ENCODE peak calls at places on chromosomes 13 and 19, in four cellular contexts. Z, T, H and N are unnamed samples.

GRCh38 chr13:34347784-34348573 is 530.0 kb downstream of the RFC3 start:
- DNase-seq in Z (no peak), T (no peak), H (peak), N (no peak)

GRCh38 chr13:46181799-46182490 is at the start of gene LCP1:
- DNase-seq in Z (no peak), T (peak), H (no peak), N (no peak)

GRCh38 chr13:24459234-24459633 is 53.3 kb downstream of the PARP4 start:
- DNase-seq in Z (peak), T (no peak), H (no peak), N (peak)

GRCh38 chr19:28934626-28935025 is 278.3 kb downstream of the UQCRFS1 start:
- DNase-seq in Z (peak), T (no peak), H (no peak), N (peak)

GRCh38 chr19:45477713-45478453 is 10.1 kb downstream of the FOSB start:
- DNase-seq in Z (no peak), T (no peak), H (no peak), N (no peak)

GRCh38 chr13:65555973-65556372 is 1674.2 kb downstream of the PCDH9 start:
- DNase-seq in Z (no peak), T (no peak), H (no peak), N (no peak)

GRCh38 chr13:114054830-114055439 is 77.5 kb downstream of the RASA3 start:
- DNase-seq in Z (no peak), T (no peak), H (no peak), N (no peak)

GRCh38 chr19:29308977-29309520 is 96.1 kb upstream of the UQCRFS1 start:
- DNase-seq in Z (no peak), T (no peak), H (no peak), N (no peak)

GRCh38 chr13:106484755-106485193 is 50.7 kb downstream of the EFNB2 start:
- DNase-seq in Z (peak), T (no peak), H (no peak), N (no peak)

GRCh38 chr19:45782820-45783785 is 813 bp upstream of the DMPK start:
- DNase-seq in Z (peak), T (no peak), H (peak), N (peak)

GRCh38 chr13:37652596-37652995 is 54.0 kb upstream of the POSTN start:
- DNase-seq in Z (no peak), T (no peak), H (no peak), N (peak)

GRCh38 chr13:114124921-114125320 is 7.5 kb downstream of the RASA3 start:
- DNase-seq in Z (peak), T (peak), H (no peak), N (peak)

DNA sequence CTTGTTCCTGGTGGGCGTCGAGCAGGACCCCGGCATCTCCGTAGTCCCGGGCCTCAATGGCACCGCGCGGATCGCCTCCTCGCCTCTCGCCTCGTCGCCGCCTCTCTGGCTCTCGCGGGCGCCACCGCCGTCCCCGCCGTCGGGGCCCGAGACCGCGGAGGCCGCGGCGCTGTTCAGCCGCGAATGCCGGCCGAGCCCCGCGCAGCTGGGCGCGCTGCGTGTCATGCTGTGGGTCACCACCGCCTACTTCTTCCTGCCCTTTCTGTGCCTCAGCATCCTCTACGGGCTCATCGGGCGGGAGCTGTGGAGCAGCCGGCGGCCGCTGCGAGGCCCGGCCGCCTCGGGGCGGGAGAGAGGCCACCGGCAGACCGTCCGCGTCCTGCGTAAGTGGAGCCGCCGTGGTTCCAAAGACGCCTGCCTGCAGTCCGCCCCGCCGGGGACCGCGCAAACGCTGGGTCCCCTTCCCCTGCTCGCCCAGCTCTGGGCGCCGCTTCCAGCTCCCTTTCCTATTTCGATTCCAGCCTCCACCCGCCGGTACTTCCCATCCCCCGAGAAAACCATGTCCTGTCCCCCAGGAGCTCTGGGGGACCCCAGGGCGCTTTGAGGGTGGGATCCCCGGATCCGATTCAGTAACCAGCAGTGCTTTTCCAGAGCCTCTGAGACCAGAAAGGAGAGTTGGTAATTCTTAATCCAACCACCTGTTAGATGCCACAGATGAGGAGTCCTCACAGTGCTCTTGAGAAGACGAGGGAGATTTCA is 897 bp downstream of the MLNR start:
- DNase-seq in Z (no peak), T (no peak), H (no peak), N (peak)
- H3K4me3 ChIP-seq in Z (no peak), T (peak), H (peak), N (no peak)

DNA sequence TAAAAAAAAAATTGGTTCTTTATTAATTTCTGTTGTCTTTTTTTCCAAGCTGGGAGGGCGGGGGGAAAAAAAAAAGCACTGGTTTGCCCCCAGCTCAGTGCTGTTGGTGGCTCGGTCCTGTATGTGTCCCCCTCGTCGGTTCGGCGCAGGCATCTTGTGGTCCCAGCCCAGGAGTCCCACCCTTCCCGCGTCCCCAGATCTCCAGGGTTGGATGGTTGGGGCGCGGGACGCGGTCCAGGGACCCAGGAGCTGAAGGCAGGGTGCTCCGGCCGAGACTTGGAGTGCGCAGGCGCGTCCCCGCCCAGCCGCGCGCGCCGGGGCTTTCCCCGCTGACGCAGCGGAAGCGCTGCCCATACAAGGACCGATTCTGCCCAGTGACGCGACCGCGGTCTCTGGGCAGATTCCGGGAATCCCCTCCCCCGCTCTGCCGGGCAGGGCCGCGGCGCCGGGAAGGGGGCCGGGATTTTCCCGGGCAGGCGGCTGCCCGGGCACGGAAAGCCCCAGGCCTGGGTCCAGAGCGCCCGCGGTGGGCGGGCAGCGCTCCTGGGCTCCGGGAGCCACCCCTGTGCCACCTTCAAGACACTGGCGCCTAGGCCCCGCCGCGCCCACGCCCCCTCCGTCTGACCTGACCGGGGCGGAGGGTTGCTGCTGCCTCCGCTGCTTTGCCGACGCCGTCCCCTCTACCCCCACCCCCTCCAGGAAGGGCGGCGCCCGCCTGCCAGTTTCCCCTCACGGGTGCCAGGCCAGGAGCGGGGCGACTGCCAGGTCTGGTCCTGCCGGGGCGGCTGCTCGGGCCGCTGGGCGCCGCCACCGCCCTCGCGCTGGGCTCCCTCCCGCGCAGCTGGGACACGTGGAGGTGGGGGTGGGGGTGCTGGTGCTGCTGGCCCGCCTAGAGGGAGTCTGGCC is 2.3 kb downstream of the JUNB start:
- DNase-seq in Z (peak), T (peak), H (peak), N (peak)
- TF ChIP-seq CTCF in Z (no peak), T (no peak), H (peak), N (no peak)

GRCh38 chr13:98564204-98564603 is 12.7 kb downstream of the STK24 start:
- DNase-seq in Z (no peak), T (no peak), H (no peak), N (no peak)
- H3K4me3 ChIP-seq in Z (no peak), T (peak), H (no peak), N (no peak)

DNA sequence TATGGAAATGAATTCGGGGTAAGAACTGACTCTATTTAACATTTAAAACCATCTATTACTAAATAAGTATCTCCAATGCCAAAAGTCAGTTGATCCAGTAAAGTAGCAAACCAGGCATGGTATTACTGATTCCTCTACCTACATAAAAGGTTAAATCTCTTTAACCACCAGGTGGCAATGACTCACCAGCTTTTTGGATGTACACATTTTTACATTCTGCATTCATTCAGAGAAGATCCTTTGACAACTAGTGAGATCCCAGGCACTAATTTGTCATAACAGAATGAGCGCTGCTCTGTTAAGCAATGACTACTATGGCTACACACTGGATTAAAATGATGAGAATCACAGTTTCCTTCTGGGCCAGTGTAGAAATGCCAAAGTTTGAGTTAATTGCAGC is 329.8 kb upstream of the GPC6 start:
- DNase-seq in Z (peak), T (no peak), H (no peak), N (peak)
- TF ChIP-seq CTCF in Z (no peak), T (no peak), H (no peak), N (no peak)

DNA sequence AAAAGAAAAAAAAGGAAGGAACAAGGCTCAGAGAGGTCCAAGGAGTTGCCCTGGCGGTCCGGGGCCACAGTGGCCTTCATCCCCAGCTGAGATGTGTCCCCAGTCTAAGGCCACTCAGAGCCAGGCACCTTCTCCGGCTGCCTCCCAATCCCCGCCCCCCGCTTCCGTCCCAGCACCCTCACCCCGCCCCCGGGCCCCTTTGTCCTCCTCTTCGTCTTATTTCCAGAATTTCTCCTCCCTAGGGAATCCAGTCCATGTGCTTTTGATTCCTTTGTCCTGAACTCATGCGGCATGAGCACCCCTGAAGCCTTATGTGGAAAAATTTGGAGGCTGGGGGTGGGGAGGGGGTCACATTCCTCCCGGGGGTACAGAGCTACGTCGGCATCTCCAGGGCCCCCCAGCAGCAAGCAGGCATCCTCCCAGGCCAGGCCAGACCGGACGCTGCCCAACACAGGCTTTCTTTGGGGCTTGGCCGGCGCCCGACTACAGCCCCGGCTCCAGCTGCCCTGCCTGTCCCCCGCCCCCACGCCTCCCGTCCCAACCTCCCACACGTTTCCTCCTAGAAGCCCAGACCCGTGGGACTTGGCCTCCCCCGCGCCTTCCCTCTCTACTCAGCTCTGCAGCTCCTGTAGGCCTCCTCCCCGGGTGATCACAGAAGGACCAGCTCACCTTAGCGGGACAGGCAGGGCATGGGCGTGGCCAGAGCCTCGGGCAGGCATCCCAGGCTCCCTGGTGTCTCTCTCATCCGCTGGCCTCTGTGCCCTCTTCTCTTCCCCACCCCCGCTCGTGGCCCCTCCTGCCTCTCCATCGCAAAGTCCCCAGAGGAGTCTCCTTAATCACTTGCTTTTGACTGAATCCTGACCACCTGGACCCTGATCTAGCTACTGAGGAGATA is 17.8 kb upstream of the ADGRE5 start:
- DNase-seq in Z (peak), T (no peak), H (peak), N (peak)
- H3K4me3 ChIP-seq in Z (peak), T (peak), H (peak), N (peak)

DNA sequence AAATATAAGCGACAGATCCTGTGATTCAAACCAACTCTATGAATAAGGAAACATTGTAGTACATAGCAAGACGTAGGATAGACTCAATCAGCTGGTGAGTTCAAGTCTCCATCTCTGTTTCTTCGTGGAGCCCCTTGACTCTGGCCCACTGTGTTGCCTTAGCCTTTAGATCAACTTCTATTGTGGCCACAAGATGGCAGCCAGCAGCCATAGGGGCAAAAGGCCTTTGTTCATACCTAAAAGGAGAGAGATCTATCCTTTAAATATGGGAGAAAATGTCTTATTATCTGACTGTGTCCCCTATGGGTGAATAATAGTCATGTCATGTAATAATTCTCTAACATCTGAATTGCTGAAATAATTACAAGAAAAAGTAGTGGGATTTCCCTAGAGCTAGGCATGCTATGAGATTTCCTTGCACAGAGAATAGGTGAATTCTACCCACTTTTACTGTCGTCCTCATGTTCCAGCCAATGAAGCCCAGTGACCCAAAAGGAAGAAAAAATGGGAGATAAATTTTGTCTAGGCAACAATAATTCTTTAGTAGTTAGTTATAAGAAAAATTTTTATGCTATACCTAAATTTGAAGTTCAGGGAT is 129.4 kb downstream of the PCDH20 start:
- DNase-seq in Z (no peak), T (no peak), H (no peak), N (no peak)
- TF ChIP-seq CTCF in Z (no peak), T (no peak), H (no peak), N (no peak)